ENCODE peak calls at places on chromosomes 16 and 17, in eight cellular contexts. One of them, this sample, is unnamed.

GRCh38 chr16:86980644-86981043 is 336.5 kb downstream of the C16orf95 start:
- DNase-seq in H1: no peak
- DNase-seq in iPS DF 19.7: no peak
- DNase-seq in T-helper 2 cell: no peak
- DNase-seq in EH: no peak
- DNase-seq in CD8-positive, alpha-beta T cell: no peak
- DNase-seq in GM13977: no peak
- DNase-seq in type B pancreatic cell: no peak
- DNase-seq in this sample: no peak

GRCh38 chr17:51650202-51650601 is 389.9 kb downstream of the UTP18 start:
- DNase-seq in iPS DF 19.7: no peak
- DNase-seq in type B pancreatic cell: no peak
- DNase-seq in EH: no peak
- DNase-seq in T-helper 2 cell: no peak
- DNase-seq in GM13977: no peak
- DNase-seq in CD8-positive, alpha-beta T cell: no peak
- DNase-seq in H1: no peak
- DNase-seq in this sample: no peak

GRCh38 chr17:10226930-10227695 is 28.7 kb upstream of the GAS7 start:
- DNase-seq in CD8-positive, alpha-beta T cell: peak
- DNase-seq in iPS DF 19.7: peak
- DNase-seq in T-helper 2 cell: peak
- DNase-seq in type B pancreatic cell: no peak
- DNase-seq in GM13977: peak
- DNase-seq in H1: peak
- DNase-seq in EH: peak
- DNase-seq in this sample: no peak

GRCh38 chr16:7953360-7953759 is 620.7 kb downstream of the RBFOX1 start:
- DNase-seq in CD8-positive, alpha-beta T cell: no peak
- DNase-seq in T-helper 2 cell: no peak
- DNase-seq in type B pancreatic cell: no peak
- DNase-seq in H1: no peak
- DNase-seq in iPS DF 19.7: no peak
- DNase-seq in GM13977: no peak
- DNase-seq in EH: no peak
- DNase-seq in this sample: no peak

GRCh38 chr17:3740611-3741073 is 16.9 kb downstream of the HASPIN start:
- DNase-seq in H1: no peak
- DNase-seq in GM13977: no peak
- DNase-seq in EH: no peak
- DNase-seq in CD8-positive, alpha-beta T cell: no peak
- DNase-seq in type B pancreatic cell: no peak
- DNase-seq in iPS DF 19.7: no peak
- DNase-seq in T-helper 2 cell: no peak
- DNase-seq in this sample: no peak

GRCh38 chr17:752620-753219 is 656 bp upstream of the GEMIN4 start:
- DNase-seq in CD8-positive, alpha-beta T cell: no peak
- DNase-seq in iPS DF 19.7: peak
- DNase-seq in H1: no peak
- DNase-seq in T-helper 2 cell: no peak
- DNase-seq in type B pancreatic cell: no peak
- DNase-seq in GM13977: peak
- DNase-seq in EH: peak
- DNase-seq in this sample: peak

GRCh38 chr16:67923414-67924127 is 8.1 kb downstream of the CTRL start:
- DNase-seq in H1: no peak
- DNase-seq in T-helper 2 cell: no peak
- DNase-seq in CD8-positive, alpha-beta T cell: no peak
- DNase-seq in GM13977: no peak
- DNase-seq in EH: no peak
- DNase-seq in iPS DF 19.7: no peak
- DNase-seq in type B pancreatic cell: no peak
- DNase-seq in this sample: peak

GRCh38 chr17:58335061-58335731 is 6.6 kb upstream of the TSPOAP1 start:
- DNase-seq in H1: no peak
- DNase-seq in T-helper 2 cell: no peak
- DNase-seq in GM13977: no peak
- DNase-seq in CD8-positive, alpha-beta T cell: no peak
- DNase-seq in EH: no peak
- DNase-seq in iPS DF 19.7: no peak
- DNase-seq in type B pancreatic cell: no peak
- DNase-seq in this sample: no peak

GRCh38 chr17:49991409-49991808 is 3.6 kb downstream of the DLX3 start:
- DNase-seq in type B pancreatic cell: no peak
- DNase-seq in GM13977: no peak
- DNase-seq in T-helper 2 cell: no peak
- DNase-seq in EH: no peak
- DNase-seq in iPS DF 19.7: no peak
- DNase-seq in H1: peak
- DNase-seq in CD8-positive, alpha-beta T cell: no peak
- DNase-seq in this sample: no peak

GRCh38 chr17:39009471-39010085 is 42.4 kb upstream of the FBXO47 start:
- DNase-seq in GM13977: no peak
- DNase-seq in T-helper 2 cell: no peak
- DNase-seq in CD8-positive, alpha-beta T cell: no peak
- DNase-seq in H1: no peak
- DNase-seq in iPS DF 19.7: no peak
- DNase-seq in EH: no peak
- DNase-seq in type B pancreatic cell: no peak
- DNase-seq in this sample: no peak

GRCh38 chr17:77882481-77883212 is 75.9 kb upstream of the TNRC6C start:
- DNase-seq in H1: no peak
- DNase-seq in GM13977: peak
- DNase-seq in CD8-positive, alpha-beta T cell: peak
- DNase-seq in T-helper 2 cell: peak
- DNase-seq in iPS DF 19.7: no peak
- DNase-seq in EH: no peak
- DNase-seq in type B pancreatic cell: no peak
- DNase-seq in this sample: no peak

GRCh38 chr17:59892251-59892848 is 393 bp downstream of the TUBD1 start:
- DNase-seq in T-helper 2 cell: no peak
- DNase-seq in GM13977: no peak
- DNase-seq in H1: no peak
- DNase-seq in EH: no peak
- DNase-seq in type B pancreatic cell: no peak
- DNase-seq in iPS DF 19.7: no peak
- DNase-seq in CD8-positive, alpha-beta T cell: no peak
- DNase-seq in this sample: no peak

GRCh38 chr17:43359469-43360105 is 39.2 kb upstream of the ARL4D start:
- DNase-seq in GM13977: no peak
- DNase-seq in CD8-positive, alpha-beta T cell: no peak
- DNase-seq in T-helper 2 cell: no peak
- DNase-seq in H1: no peak
- DNase-seq in EH: no peak
- DNase-seq in iPS DF 19.7: no peak
- DNase-seq in type B pancreatic cell: no peak
- DNase-seq in this sample: no peak

GRCh38 chr16:55478827-55479559 is at the start of gene MMP2:
- DNase-seq in type B pancreatic cell: peak
- DNase-seq in GM13977: no peak
- DNase-seq in T-helper 2 cell: no peak
- DNase-seq in CD8-positive, alpha-beta T cell: no peak
- DNase-seq in EH: peak
- DNase-seq in iPS DF 19.7: no peak
- DNase-seq in H1: peak
- DNase-seq in this sample: no peak

GRCh38 chr16:27179500-27180072 is 23.7 kb upstream of the KDM8 start:
- DNase-seq in T-helper 2 cell: peak
- DNase-seq in EH: peak
- DNase-seq in GM13977: peak
- DNase-seq in H1: peak
- DNase-seq in type B pancreatic cell: peak
- DNase-seq in CD8-positive, alpha-beta T cell: peak
- DNase-seq in iPS DF 19.7: no peak
- DNase-seq in this sample: no peak

GRCh38 chr17:69609495-69610315 is 195.2 kb downstream of the MAP2K6 start:
- DNase-seq in EH: peak
- DNase-seq in type B pancreatic cell: no peak
- DNase-seq in iPS DF 19.7: no peak
- DNase-seq in GM13977: no peak
- DNase-seq in H1: no peak
- DNase-seq in CD8-positive, alpha-beta T cell: no peak
- DNase-seq in T-helper 2 cell: no peak
- DNase-seq in this sample: no peak

GRCh38 chr16:57707331-57707730 is 12.7 kb downstream of the DRC7 start:
- DNase-seq in EH: no peak
- DNase-seq in T-helper 2 cell: no peak
- DNase-seq in iPS DF 19.7: no peak
- DNase-seq in GM13977: no peak
- DNase-seq in H1: no peak
- DNase-seq in type B pancreatic cell: no peak
- DNase-seq in CD8-positive, alpha-beta T cell: no peak
- DNase-seq in this sample: no peak

GRCh38 chr17:83100853-83101391 is 21.5 kb downstream of the METRNL start:
- DNase-seq in T-helper 2 cell: no peak
- DNase-seq in EH: no peak
- DNase-seq in GM13977: no peak
- DNase-seq in CD8-positive, alpha-beta T cell: no peak
- DNase-seq in iPS DF 19.7: no peak
- DNase-seq in type B pancreatic cell: no peak
- DNase-seq in H1: no peak
- DNase-seq in this sample: no peak

GRCh38 chr16:80656731-80657150 is 115.9 kb downstream of the DYNLRB2 start:
- DNase-seq in EH: no peak
- DNase-seq in H1: no peak
- DNase-seq in type B pancreatic cell: no peak
- DNase-seq in iPS DF 19.7: no peak
- DNase-seq in GM13977: peak
- DNase-seq in CD8-positive, alpha-beta T cell: no peak
- DNase-seq in T-helper 2 cell: peak
- DNase-seq in this sample: no peak

GRCh38 chr17:5557990-5558389 is 26.3 kb downstream of the NLRP1 start:
- DNase-seq in T-helper 2 cell: no peak
- DNase-seq in H1: no peak
- DNase-seq in type B pancreatic cell: peak
- DNase-seq in GM13977: no peak
- DNase-seq in CD8-positive, alpha-beta T cell: no peak
- DNase-seq in EH: no peak
- DNase-seq in iPS DF 19.7: no peak
- DNase-seq in this sample: no peak

GRCh38 chr17:35017021-35017420 is 36.7 kb downstream of the LIG3 start:
- DNase-seq in CD8-positive, alpha-beta T cell: no peak
- DNase-seq in T-helper 2 cell: no peak
- DNase-seq in EH: no peak
- DNase-seq in GM13977: no peak
- DNase-seq in type B pancreatic cell: no peak
- DNase-seq in H1: no peak
- DNase-seq in iPS DF 19.7: no peak
- DNase-seq in this sample: no peak

GRCh38 chr17:9763643-9764042 is 27.7 kb downstream of the DHRS7C start:
- DNase-seq in iPS DF 19.7: no peak
- DNase-seq in CD8-positive, alpha-beta T cell: no peak
- DNase-seq in EH: no peak
- DNase-seq in GM13977: no peak
- DNase-seq in H1: no peak
- DNase-seq in type B pancreatic cell: no peak
- DNase-seq in T-helper 2 cell: no peak
- DNase-seq in this sample: no peak

GRCh38 chr17:19022128-19022527 is 17.6 kb upstream of the FAM83G start:
- DNase-seq in CD8-positive, alpha-beta T cell: no peak
- DNase-seq in iPS DF 19.7: no peak
- DNase-seq in T-helper 2 cell: no peak
- DNase-seq in H1: no peak
- DNase-seq in EH: no peak
- DNase-seq in GM13977: no peak
- DNase-seq in type B pancreatic cell: no peak
- DNase-seq in this sample: no peak

GRCh38 chr17:79562806-79563141 is 48.1 kb downstream of the RBFOX3 start:
- DNase-seq in iPS DF 19.7: no peak
- DNase-seq in T-helper 2 cell: no peak
- DNase-seq in type B pancreatic cell: no peak
- DNase-seq in GM13977: no peak
- DNase-seq in CD8-positive, alpha-beta T cell: no peak
- DNase-seq in EH: no peak
- DNase-seq in H1: no peak
- DNase-seq in this sample: no peak

GRCh38 chr16:87076950-87077749 is 240.0 kb downstream of the C16orf95 start:
- DNase-seq in GM13977: no peak
- DNase-seq in EH: peak
- DNase-seq in type B pancreatic cell: peak
- DNase-seq in H1: peak
- DNase-seq in T-helper 2 cell: no peak
- DNase-seq in iPS DF 19.7: no peak
- DNase-seq in CD8-positive, alpha-beta T cell: no peak
- DNase-seq in this sample: no peak

GRCh38 chr17:21354796-21355385 is 21.3 kb upstream of the KCNJ12 start:
- DNase-seq in EH: no peak
- DNase-seq in CD8-positive, alpha-beta T cell: no peak
- DNase-seq in H1: no peak
- DNase-seq in T-helper 2 cell: no peak
- DNase-seq in type B pancreatic cell: no peak
- DNase-seq in iPS DF 19.7: no peak
- DNase-seq in GM13977: no peak
- DNase-seq in this sample: no peak

GRCh38 chr17:17346428-17347233 is 43.5 kb downstream of the NT5M start:
- DNase-seq in T-helper 2 cell: no peak
- DNase-seq in type B pancreatic cell: no peak
- DNase-seq in iPS DF 19.7: no peak
- DNase-seq in GM13977: no peak
- DNase-seq in H1: no peak
- DNase-seq in CD8-positive, alpha-beta T cell: no peak
- DNase-seq in EH: no peak
- DNase-seq in this sample: no peak

GRCh38 chr16:85253127-85253941 is 141.1 kb upstream of the CIBAR2 start:
- DNase-seq in EH: peak
- DNase-seq in iPS DF 19.7: no peak
- DNase-seq in type B pancreatic cell: peak
- DNase-seq in T-helper 2 cell: peak
- DNase-seq in GM13977: peak
- DNase-seq in H1: peak
- DNase-seq in CD8-positive, alpha-beta T cell: peak
- DNase-seq in this sample: no peak

GRCh38 chr17:41942626-41943025 is 12.2 kb downstream of the ODAD4 start:
- DNase-seq in type B pancreatic cell: no peak
- DNase-seq in T-helper 2 cell: no peak
- DNase-seq in CD8-positive, alpha-beta T cell: no peak
- DNase-seq in GM13977: no peak
- DNase-seq in H1: no peak
- DNase-seq in EH: no peak
- DNase-seq in iPS DF 19.7: no peak
- DNase-seq in this sample: no peak

GRCh38 chr17:31497994-31498826 is 106.7 kb downstream of the RAB11FIP4 start:
- DNase-seq in type B pancreatic cell: no peak
- DNase-seq in CD8-positive, alpha-beta T cell: no peak
- DNase-seq in EH: no peak
- DNase-seq in T-helper 2 cell: no peak
- DNase-seq in H1: no peak
- DNase-seq in iPS DF 19.7: no peak
- DNase-seq in GM13977: no peak
- DNase-seq in this sample: no peak

GRCh38 chr16:14487579-14487978 is 142.5 kb downstream of the PARN start:
- DNase-seq in H1: no peak
- DNase-seq in GM13977: no peak
- DNase-seq in T-helper 2 cell: no peak
- DNase-seq in CD8-positive, alpha-beta T cell: no peak
- DNase-seq in EH: peak
- DNase-seq in type B pancreatic cell: no peak
- DNase-seq in iPS DF 19.7: no peak
- DNase-seq in this sample: no peak

GRCh38 chr16:78227855-78228254 is 128.4 kb downstream of the WWOX start:
- DNase-seq in type B pancreatic cell: no peak
- DNase-seq in EH: no peak
- DNase-seq in H1: peak
- DNase-seq in GM13977: no peak
- DNase-seq in CD8-positive, alpha-beta T cell: no peak
- DNase-seq in T-helper 2 cell: no peak
- DNase-seq in iPS DF 19.7: no peak
- DNase-seq in this sample: no peak

GRCh38 chr17:40306395-40306794 is 2.6 kb upstream of the RARA start:
- DNase-seq in H1: no peak
- DNase-seq in EH: peak
- DNase-seq in GM13977: no peak
- DNase-seq in CD8-positive, alpha-beta T cell: no peak
- DNase-seq in type B pancreatic cell: no peak
- DNase-seq in iPS DF 19.7: no peak
- DNase-seq in T-helper 2 cell: no peak
- DNase-seq in this sample: no peak

GRCh38 chr17:45784583-45785372 is 658 bp downstream of the CRHR1 start:
- DNase-seq in CD8-positive, alpha-beta T cell: no peak
- DNase-seq in T-helper 2 cell: peak
- DNase-seq in H1: peak
- DNase-seq in type B pancreatic cell: no peak
- DNase-seq in EH: peak
- DNase-seq in GM13977: peak
- DNase-seq in iPS DF 19.7: no peak
- DNase-seq in this sample: no peak